ENCODE peak calls at places on chromosomes 13 and 19, in six cellular contexts. U is LoVo; C is lower leg skin; H is thoracic aorta; Q is WTC11; G is activated gamma-delta T cell treated with anti-CD3 and anti-CD28 coated beads, Interleukin-2, amount 50 U/mL, for 16 hours. P is an unnamed sample.

GRCh38 chr19:4707956-4708650 is 15.5 kb downstream of the DPP9 start:
- DNase-seq in G (no peak), C (no peak), H (no peak), Q (no peak), U (no peak), P (no peak)

GRCh38 chr13:113425931-113426590 is 27.2 kb downstream of the ADPRHL1 start:
- DNase-seq in G (no peak), H (no peak), C (no peak), U (no peak), Q (peak), P (no peak)

GRCh38 chr13:93259527-93260080 is 33.0 kb downstream of the GPC6 start:
- DNase-seq in H (no peak), G (no peak), C (no peak), U (no peak), Q (no peak), P (no peak)

GRCh38 chr19:10235003-10235402 is 3.9 kb upstream of the S1PR2 start:
- DNase-seq in C (no peak), U (no peak), Q (no peak), H (no peak), G (no peak), P (no peak)

GRCh38 chr19:18633321-18633720 is 3.5 kb upstream of the KLHL26 start:
- DNase-seq in U (no peak), H (no peak), C (no peak), Q (no peak), G (no peak), P (no peak)

GRCh38 chr19:51735759-51736449 is 12.1 kb upstream of the HAS1 start:
- DNase-seq in C (peak), U (no peak), Q (no peak), G (no peak), H (peak), P (no peak)

GRCh38 chr13:112647256-112647655 is 42.6 kb upstream of the ATP11A start:
- DNase-seq in C (no peak), Q (no peak), U (no peak), H (no peak), G (no peak), P (no peak)

GRCh38 chr19:13225085-13225484 is 74.9 kb downstream of the IER2 start:
- DNase-seq in Q (no peak), U (no peak), H (no peak), C (no peak), G (no peak), P (no peak)

GRCh38 chr13:105336706-105337582 is 1198.5 kb downstream of the EFNB2 start:
- DNase-seq in C (no peak), U (no peak), G (no peak), Q (no peak), H (no peak), P (no peak)

GRCh38 chr19:53884256-53884655 is 2.3 kb downstream of the PRKCG start:
- DNase-seq in H (no peak), G (no peak), Q (no peak), C (no peak), U (no peak), P (no peak)

GRCh38 chr19:50496189-50497029 is 14.6 kb downstream of the JOSD2 start:
- DNase-seq in U (no peak), Q (peak), H (no peak), G (no peak), C (no peak), P (no peak)

GRCh38 chr19:48466571-48467325 is 2.4 kb upstream of the CYTH2 start:
- DNase-seq in U (no peak), C (no peak), G (no peak), Q (no peak), H (no peak), P (no peak)

GRCh38 chr13:110214637-110215036 is 92.3 kb downstream of the COL4A1 start:
- DNase-seq in H (no peak), G (no peak), C (no peak), Q (no peak), U (no peak), P (no peak)

GRCh38 chr19:925912-926594 is at the start of gene ARID3A:
- DNase-seq in G (no peak), H (no peak), U (no peak), Q (no peak), C (no peak), P (no peak)

GRCh38 chr19:47587295-47587694 is 14.3 kb upstream of the ZNF541 start:
- DNase-seq in H (no peak), C (no peak), G (no peak), U (no peak), Q (no peak), P (no peak)

GRCh38 chr19:13071444-13072205 is 31.0 kb downstream of the LYL1 start:
- DNase-seq in H (no peak), G (no peak), C (no peak), Q (no peak), U (no peak), P (no peak)

GRCh38 chr19:18933297-18933696 is 7.7 kb downstream of the HOMER3 start:
- DNase-seq in C (no peak), U (no peak), H (no peak), G (no peak), Q (no peak), P (no peak)

GRCh38 chr13:98143601-98144500 is 957 bp downstream of the FARP1 start:
- DNase-seq in U (no peak), C (peak), H (no peak), Q (peak), G (no peak), P (no peak)

GRCh38 chr19:17579523-17580244 is 24.2 kb downstream of the COLGALT1 start:
- DNase-seq in C (peak), U (peak), H (no peak), G (no peak), Q (peak), P (no peak)

GRCh38 chr13:91346848-91347211 is 657 bp upstream of the MIR17HG start:
- DNase-seq in C (no peak), Q (peak), G (peak), H (no peak), U (peak), P (peak)

GRCh38 chr19:6707658-6708018 is 12.8 kb downstream of the C3 start:
- DNase-seq in G (no peak), C (no peak), U (no peak), H (no peak), Q (no peak), P (no peak)

GRCh38 chr13:28609936-28610335 is 49.0 kb upstream of the POMP start:
- DNase-seq in C (no peak), G (no peak), Q (no peak), H (no peak), U (peak), P (no peak)

GRCh38 chr19:38451036-38451435 is 17.5 kb downstream of the RYR1 start:
- DNase-seq in U (no peak), C (no peak), G (no peak), Q (no peak), H (no peak), P (no peak)

GRCh38 chr19:4896372-4896771 is 6.3 kb downstream of the ARRDC5 start:
- DNase-seq in Q (no peak), C (no peak), H (no peak), U (peak), G (no peak), P (no peak)

GRCh38 chr13:41294914-41295313 is 16.2 kb upstream of the NAA16 start:
- DNase-seq in U (no peak), H (no peak), Q (no peak), G (no peak), C (no peak), P (no peak)